ENCODE peak calls at places on chromosomes 6 and 20, in seven cellular contexts. Z is B cell; P is fibroblast of pulmonary artery; U is fibroblast of the aortic adventitia; G is dorsolateral prefrontal cortex; A is CD4-positive, alpha-beta T cell; J is RWPE1. M is an unnamed sample.

GRCh38 chr20:62219992-62220665 is at the start of gene HRH3:
- DNase-seq in J (peak), P (peak), U (no peak), A (peak), G (no peak), Z (no peak), M (no peak)

GRCh38 chr6:152293404-152293803 is 343.8 kb downstream of the SYNE1 start:
- DNase-seq in Z (no peak), U (no peak), G (peak), P (no peak), J (no peak), A (no peak), M (no peak)

GRCh38 chr6:168026925-168027324 is 29.5 kb downstream of the KIF25 start:
- DNase-seq in Z (no peak), U (no peak), G (no peak), J (no peak), A (no peak), P (no peak), M (no peak)

GRCh38 chr20:50305636-50306477 is 115.2 kb downstream of the CEBPB start:
- DNase-seq in A (no peak), P (peak), U (peak), G (peak), Z (no peak), J (no peak), M (no peak)

GRCh38 chr6:96947055-96947454 is 22.5 kb downstream of the KLHL32 start:
- DNase-seq in Z (no peak), P (no peak), G (no peak), J (no peak), U (no peak), A (no peak), M (no peak)

GRCh38 chr6:113475392-113475791 is 381.8 kb upstream of the MARCKS start:
- DNase-seq in P (no peak), Z (no peak), A (no peak), G (peak), U (no peak), J (no peak), M (no peak)

GRCh38 chr20:956330-956951 is 40.3 kb upstream of the ANGPT4 start:
- DNase-seq in P (peak), J (peak), Z (peak), G (peak), U (peak), A (peak), M (peak)

GRCh38 chr6:105881608-105882007 is 204.5 kb upstream of the PRDM1 start:
- DNase-seq in J (no peak), Z (no peak), U (no peak), A (no peak), G (no peak), P (no peak), M (no peak)

GRCh38 chr6:160256445-160256844 is 2.2 kb downstream of the SLC22A2 start:
- DNase-seq in U (no peak), A (no peak), Z (no peak), J (peak), G (no peak), P (no peak), M (no peak)

GRCh38 chr6:41523957-41524633 is 22.1 kb upstream of the FOXP4 start:
- DNase-seq in G (no peak), Z (no peak), U (no peak), A (no peak), P (no peak), J (no peak), M (no peak)

GRCh38 chr6:125831660-125832059 is 40.9 kb downstream of the NCOA7 start:
- DNase-seq in A (no peak), Z (no peak), J (no peak), G (no peak), U (no peak), P (no peak), M (no peak)

GRCh38 chr6:125829433-125829832 is 38.7 kb downstream of the NCOA7 start:
- DNase-seq in P (no peak), A (no peak), J (no peak), Z (no peak), G (no peak), U (no peak), M (no peak)

GRCh38 chr6:125827788-125828313 is 37.1 kb downstream of the NCOA7 start:
- DNase-seq in J (no peak), A (no peak), U (peak), Z (no peak), P (no peak), G (no peak), M (no peak)

GRCh38 chr6:125826695-125827463 is 36.1 kb downstream of the NCOA7 start:
- DNase-seq in J (no peak), Z (no peak), G (no peak), A (no peak), P (no peak), U (no peak), M (no peak)

DNA sequence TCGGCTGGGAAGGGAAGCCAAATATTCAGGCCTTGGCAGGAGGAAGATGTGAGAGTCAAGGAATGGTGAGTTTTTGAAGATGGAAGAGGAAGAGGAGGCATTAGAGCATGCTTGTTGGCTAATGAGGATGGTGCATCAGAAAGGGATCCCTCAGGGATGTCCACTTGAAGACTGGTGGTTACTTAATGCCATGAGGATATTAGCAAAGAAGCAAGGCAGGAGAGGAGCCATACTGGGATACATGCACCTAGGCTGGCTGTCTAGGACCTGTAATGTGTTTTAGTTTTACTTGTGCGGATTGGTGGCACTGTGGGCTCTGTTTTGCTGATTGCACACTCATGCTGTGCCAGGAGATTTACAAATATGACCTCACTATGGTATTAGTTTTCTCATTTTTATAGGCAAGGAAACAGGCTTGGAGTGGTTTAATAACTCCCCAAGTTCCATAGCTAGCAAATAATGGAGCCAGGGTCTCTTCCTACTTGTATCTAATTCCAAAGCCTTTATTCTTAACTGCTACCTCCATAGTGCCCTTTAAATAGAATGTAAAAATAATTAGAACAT is 37.8 kb downstream of the NCOA7 start:
- DNase-seq in Z (no peak), P (no peak), U (no peak), J (no peak), G (no peak), A (no peak), M (no peak)
- TF ChIP-seq CTCF in Z (no peak), P (no peak), U (no peak), J (no peak), G (no peak), A (no peak), M (no peak)

DNA sequence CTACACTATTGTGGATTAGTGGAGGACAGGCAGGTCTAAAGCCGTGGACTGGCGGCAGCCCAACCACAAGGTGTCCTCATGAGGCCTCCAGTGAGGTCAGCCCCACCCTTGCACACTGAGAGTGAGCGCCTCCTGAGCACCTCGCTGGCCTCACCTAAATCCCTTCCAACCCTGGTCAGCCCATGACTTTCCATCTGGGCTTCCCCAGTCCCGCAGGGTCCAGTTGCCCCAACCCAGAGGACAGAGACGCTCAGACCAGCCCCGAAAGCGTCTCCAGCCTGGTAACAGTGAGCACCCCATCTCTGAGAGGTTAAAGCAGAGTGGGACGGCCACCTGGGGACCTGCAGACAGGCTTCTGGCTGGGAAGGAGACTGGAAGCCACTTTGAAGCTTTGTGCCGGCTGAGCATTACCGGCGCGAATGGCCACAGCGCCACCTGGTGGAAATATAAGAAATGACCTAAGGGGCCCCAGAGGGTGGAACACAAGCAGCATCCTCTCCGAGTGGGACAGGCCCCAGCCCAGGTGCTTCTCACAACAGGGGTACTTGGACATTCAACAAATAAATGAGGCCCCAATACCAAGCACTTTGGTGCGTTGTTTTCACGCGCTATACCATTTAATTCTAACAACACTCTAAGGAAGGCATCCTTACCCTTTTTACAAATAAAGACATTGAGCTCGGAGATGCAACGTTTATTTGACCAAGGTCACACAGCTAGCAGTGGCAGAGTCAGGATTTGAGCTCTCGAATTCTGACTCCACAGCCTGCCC is 65.7 kb upstream of the TOP1 start:
- DNase-seq in Z (peak), G (peak), P (peak), U (peak), A (peak), J (peak), M (peak)
- TF ChIP-seq CTCF in Z (peak), G (peak), P (peak), U (peak), A (peak), J (peak), M (peak)

GRCh38 chr20:16241911-16242310 is 331.3 kb downstream of the KIF16B start:
- DNase-seq in P (no peak), U (no peak), G (no peak), J (no peak), Z (no peak), A (no peak), M (no peak)
- TF ChIP-seq CTCF in P (no peak), U (no peak), G (no peak), J (no peak), Z (peak), A (no peak), M (no peak)

DNA sequence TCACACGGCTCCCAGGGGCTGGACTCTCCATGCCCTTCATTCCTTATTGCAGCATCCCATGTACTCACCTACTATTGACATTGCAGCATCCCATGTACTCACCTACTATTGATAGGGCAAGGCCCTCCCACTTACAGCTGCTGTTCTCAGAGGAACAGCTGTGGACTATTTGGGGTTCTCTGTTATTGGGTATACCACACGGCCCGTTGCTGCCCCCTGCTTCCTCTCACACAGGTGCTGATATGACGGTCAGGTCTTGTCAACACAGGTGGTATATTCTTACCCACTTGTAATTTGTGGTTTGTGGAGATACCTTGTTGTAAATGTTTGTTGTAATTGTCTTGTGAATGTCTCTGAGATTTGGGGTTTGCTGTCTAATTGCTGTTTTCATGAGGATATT is 18.8 kb downstream of the ALDH5A1 start:
- DNase-seq in G (no peak), Z (no peak), A (no peak), J (no peak), P (no peak), U (no peak), M (no peak)
- TF ChIP-seq CTCF in G (no peak), Z (no peak), A (no peak), J (no peak), P (no peak), U (no peak), M (no peak)

GRCh38 chr6:150929403-150929802 is 63.9 kb downstream of the MTHFD1L start:
- DNase-seq in P (no peak), Z (no peak), J (no peak), A (no peak), U (peak), G (no peak), M (no peak)

GRCh38 chr6:150924808-150925654 is 59.5 kb downstream of the MTHFD1L start:
- DNase-seq in J (no peak), A (no peak), P (peak), Z (no peak), U (peak), G (no peak), M (no peak)

GRCh38 chr6:150930816-150931215 is 65.3 kb downstream of the MTHFD1L start:
- DNase-seq in Z (no peak), P (peak), U (peak), J (no peak), G (no peak), A (no peak), M (no peak)

GRCh38 chr6:150925655-150925928 is 60.1 kb downstream of the MTHFD1L start:
- DNase-seq in A (no peak), J (no peak), U (no peak), G (no peak), Z (no peak), P (peak), M (no peak)

DNA sequence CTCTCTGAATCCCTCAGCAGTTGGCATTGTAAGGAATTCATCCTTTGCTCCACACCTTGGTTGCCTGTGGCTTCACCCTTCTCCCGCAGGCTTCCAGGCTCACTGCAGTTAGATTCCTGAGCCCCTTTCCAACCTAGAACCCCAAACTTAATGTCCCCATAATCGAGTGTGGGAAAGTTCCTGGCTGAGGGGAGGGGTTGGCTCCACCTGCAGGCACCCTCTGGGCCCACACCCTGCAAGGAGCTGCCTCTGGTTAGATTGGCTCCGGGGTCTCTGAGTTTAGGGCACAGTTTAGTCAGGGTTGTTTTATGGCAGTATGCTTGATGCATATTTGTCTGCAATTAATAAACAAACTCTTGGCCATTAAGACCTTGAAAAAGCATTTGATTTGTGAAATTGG is 63.4 kb downstream of the MTHFD1L start:
- DNase-seq in P (no peak), A (no peak), G (no peak), Z (no peak), U (no peak), J (no peak), M (no peak)
- TF ChIP-seq CTCF in P (peak), A (no peak), G (no peak), Z (peak), U (peak), J (no peak), M (no peak)

GRCh38 chr6:62612526-62612925 is 326.5 kb upstream of the KHDRBS2 start:
- DNase-seq in A (no peak), Z (no peak), G (no peak), U (no peak), P (no peak), J (no peak), M (no peak)

GRCh38 chr6:62613920-62614319 is 327.9 kb upstream of the KHDRBS2 start:
- DNase-seq in J (no peak), G (no peak), Z (no peak), A (no peak), U (no peak), P (no peak), M (no peak)

GRCh38 chr6:62615366-62616015 is 329.5 kb upstream of the KHDRBS2 start:
- DNase-seq in A (no peak), U (no peak), G (no peak), Z (no peak), J (no peak), P (no peak), M (no peak)

DNA sequence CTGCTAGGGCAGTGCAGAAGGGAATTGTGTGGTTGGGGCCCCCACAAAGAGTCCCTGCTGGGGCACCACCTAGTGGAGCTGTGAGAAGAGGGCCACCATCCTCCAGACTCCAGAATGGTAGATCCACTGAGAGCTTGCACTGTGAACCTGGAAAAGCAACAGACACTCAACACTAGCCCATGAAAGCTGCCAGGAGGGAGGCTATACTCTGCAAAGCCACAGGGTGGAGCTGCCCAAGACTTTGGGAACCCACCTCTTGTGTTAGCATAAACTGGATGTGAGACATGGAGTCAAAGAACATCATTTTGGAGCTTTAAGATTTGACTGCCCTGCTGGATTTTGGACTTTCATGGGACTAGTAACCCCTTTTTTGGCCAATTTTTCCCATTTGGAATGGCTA is 328.4 kb upstream of the KHDRBS2 start:
- DNase-seq in G (no peak), J (no peak), Z (no peak), A (no peak), U (no peak), P (no peak), M (no peak)
- TF ChIP-seq CTCF in G (no peak), J (no peak), Z (no peak), A (no peak), U (no peak), P (no peak), M (no peak)

GRCh38 chr20:2084703-2085102 is 16.9 kb upstream of the STK35 start:
- DNase-seq in G (no peak), U (peak), J (no peak), P (peak), Z (no peak), A (no peak), M (peak)

GRCh38 chr20:2089447-2089846 is 12.2 kb upstream of the STK35 start:
- DNase-seq in A (no peak), G (no peak), Z (no peak), J (no peak), P (no peak), U (no peak), M (no peak)

GRCh38 chr20:2088904-2089303 is 12.7 kb upstream of the STK35 start:
- DNase-seq in J (no peak), U (no peak), P (no peak), G (no peak), A (no peak), Z (no peak), M (no peak)

GRCh38 chr20:2086980-2087377 is 14.6 kb upstream of the STK35 start:
- DNase-seq in Z (no peak), U (no peak), A (no peak), P (no peak), G (no peak), J (no peak), M (no peak)

GRCh38 chr20:2086177-2086979 is 15.2 kb upstream of the STK35 start:
- DNase-seq in A (no peak), G (no peak), Z (no peak), U (peak), P (peak), J (no peak), M (no peak)
- TF ChIP-seq CTCF in A (no peak), G (peak), Z (no peak), U (peak), P (peak), J (no peak), M (no peak)

GRCh38 chr6:126529605-126530004 is 189.7 kb downstream of the CENPW start:
- DNase-seq in A (no peak), Z (no peak), J (no peak), P (no peak), G (no peak), U (no peak), M (no peak)
- TF ChIP-seq CTCF in A (no peak), Z (no peak), J (no peak), P (no peak), G (no peak), U (no peak), M (no peak)

M was measured in CD14-positive monocyte.